ENCODE peak calls at places on chromosomes 3 and 15, in six cellular contexts. P, L, T, M, V and J are unnamed samples.
A peak's percentile ranks its signal among the peaks of the same experiment; 100 is the strongest.

GRCh38 chr15:52706091-52706490 is 26.9 kb upstream of the ATOSA start:
- DNase-seq in M (no peak), L (no peak), T (no peak), V (no peak), P (no peak), J (no peak)

GRCh38 chr3:6418492-6418891 is 442.4 kb upstream of the GRM7 start:
- DNase-seq in V (no peak), M (no peak), L (no peak), P (no peak), T (no peak), J (no peak)

GRCh38 chr15:64635486-64635815 is 139.9 kb downstream of the RBPMS2 start:
- DNase-seq in M (no peak), T (peak; percentile 32), L (no peak), P (no peak), V (no peak), J (no peak)

GRCh38 chr3:129015388-129016105 is 14.4 kb downstream of the EFCC1 start:
- DNase-seq in V (no peak), P (no peak), T (no peak), M (peak; percentile 33), L (no peak), J (no peak)

GRCh38 chr3:53226841-53227407 is 28.9 kb downstream of the TKT start:
- DNase-seq in M (no peak), V (no peak), P (no peak), L (no peak), T (no peak), J (no peak)

GRCh38 chr3:128360705-128361271 is 105.9 kb downstream of the DNAJB8 start:
- DNase-seq in V (no peak), T (no peak), P (no peak), L (no peak), M (no peak), J (no peak)

GRCh38 chr3:127678611-127679533 is 6.1 kb downstream of the ABTB1 start:
- DNase-seq in L (no peak), V (peak; percentile 14), P (no peak), T (no peak), M (no peak), J (no peak)

GRCh38 chr15:91525746-91526145 is 327.8 kb upstream of the SLCO3A1 start:
- DNase-seq in V (no peak), T (no peak), P (no peak), L (no peak), M (no peak), J (no peak)

GRCh38 chr3:193095366-193095765 is 145.7 kb upstream of the PLAAT1 start:
- DNase-seq in P (no peak), M (no peak), T (no peak), V (no peak), L (no peak), J (no peak)

GRCh38 chr3:53675022-53675697 is 171.1 kb downstream of the CHDH start:
- DNase-seq in M (no peak), L (no peak), T (no peak), V (no peak), P (no peak), J (no peak)

GRCh38 chr3:73226026-73226425 is 164.6 kb downstream of the EBLN2 start:
- DNase-seq in L (no peak), V (no peak), T (no peak), P (no peak), M (no peak), J (no peak)

GRCh38 chr3:115905871-115906270 is 282.6 kb downstream of the GAP43 start:
- DNase-seq in P (no peak), V (no peak), L (no peak), M (no peak), T (no peak), J (no peak)

GRCh38 chr15:55407949-55408766 is at the start of the genes CCPG1 and PIERCE2:
- DNase-seq in L (peak; percentile 94), M (peak; percentile 84), T (peak; percentile 97), P (peak; percentile 94), V (peak; percentile 78), J (peak; percentile 95)

GRCh38 chr15:66246937-66247336 is 6.6 kb downstream of the MEGF11 start:
- DNase-seq in P (no peak), M (no peak), T (no peak), V (no peak), L (no peak), J (no peak)

GRCh38 chr3:132268956-132269355 is 48.3 kb upstream of the ACP3 start:
- DNase-seq in T (peak; percentile 57), L (peak; percentile 31), P (no peak), V (no peak), M (no peak), J (no peak)

GRCh38 chr3:128946411-128946810 is 47.5 kb downstream of the CFAP92 start:
- DNase-seq in M (no peak), P (no peak), L (no peak), T (no peak), V (no peak), J (no peak)

GRCh38 chr15:101138913-101139880 is 112.7 kb downstream of the CHSY1 start:
- DNase-seq in V (no peak), L (no peak), M (no peak), T (no peak), P (no peak), J (no peak)

GRCh38 chr3:149142647-149143046 is 13.2 kb downstream of the HPS3 start:
- DNase-seq in V (no peak), M (no peak), L (no peak), T (no peak), P (no peak), J (no peak)

GRCh38 chr3:100796556-100796955 is 87.3 kb downstream of the TFG start:
- DNase-seq in T (no peak), V (no peak), M (no peak), P (no peak), L (no peak), J (no peak)

GRCh38 chr3:43531835-43532234 is 90.0 kb downstream of the ANO10 start:
- DNase-seq in V (no peak), P (no peak), L (no peak), T (no peak), M (no peak), J (peak; percentile 7)

GRCh38 chr3:108175352-108175751 is 46.9 kb downstream of the IFT57 start:
- DNase-seq in M (no peak), V (no peak), P (no peak), T (no peak), L (no peak), J (no peak)

GRCh38 chr15:31271706-31272557 is 54.7 kb upstream of the KLF13 start:
- DNase-seq in V (no peak), T (no peak), P (no peak), L (no peak), M (no peak), J (no peak)

GRCh38 chr3:30440880-30441279 is 165.5 kb upstream of the TGFBR2 start:
- DNase-seq in P (no peak), L (no peak), V (no peak), T (no peak), M (no peak), J (no peak)

GRCh38 chr3:177201707-177202397 is 4.6 kb upstream of the TBL1XR1 start:
- DNase-seq in V (no peak), L (no peak), T (no peak), M (peak; percentile 47), P (no peak), J (no peak)

GRCh38 chr3:56557815-56558170 is 818 bp downstream of the CCDC66 start:
- DNase-seq in V (no peak), M (no peak), T (no peak), P (no peak), L (no peak), J (no peak)

GRCh38 chr3:141707741-141708203 is 30.3 kb upstream of the RNF7 start:
- DNase-seq in T (peak; percentile 34), M (no peak), L (no peak), P (no peak), V (no peak), J (no peak)

GRCh38 chr15:58115692-58116091 is 22.5 kb upstream of the AQP9 start:
- DNase-seq in P (no peak), T (no peak), M (no peak), V (no peak), L (no peak), J (no peak)

GRCh38 chr3:23183731-23184130 is 19.4 kb upstream of the UBE2E2 start:
- DNase-seq in P (no peak), L (peak; percentile 71), M (no peak), T (peak; percentile 58), V (no peak), J (no peak)

GRCh38 chr3:71854096-71854495 is 69.1 kb upstream of the PROK2 start:
- DNase-seq in L (no peak), M (no peak), P (no peak), T (no peak), V (no peak), J (no peak)

GRCh38 chr3:47747558-47747957 is 34.1 kb downstream of the SMARCC1 start:
- DNase-seq in P (no peak), M (no peak), V (no peak), L (no peak), T (no peak), J (no peak)

GRCh38 chr3:101518421-101518871 is 5.4 kb upstream of the SENP7 start:
- DNase-seq in M (no peak), L (no peak), P (no peak), V (no peak), T (no peak), J (no peak)